ENCODE peak calls at places on chromosomes 7 and 10, in six cellular contexts. M is fibroblast of mammary gland, Y is astrocyte of the spinal cord, S is mammary epithelial cell, U is DND-41, D is tibial artery. X is an unnamed sample.

GRCh38 chr10:13048762-13049161 is 47.2 kb upstream of the CCDC3 start:
- DNase-seq in U (no peak), S (no peak), D (no peak), M (peak), Y (no peak), X (no peak)

GRCh38 chr7:82105463-82105862 is 335.6 kb upstream of the HGF start:
- DNase-seq in U (no peak), D (no peak), Y (peak), S (peak), M (peak), X (peak)

GRCh38 chr7:158094671-158095256 is 492.9 kb downstream of the PTPRN2 start:
- DNase-seq in S (no peak), U (no peak), Y (no peak), D (no peak), M (no peak), X (no peak)

GRCh38 chr10:73209705-73210104 is 37.4 kb downstream of the DNAJC9 start:
- DNase-seq in M (peak), S (peak), D (no peak), Y (peak), U (no peak), X (peak)

GRCh38 chr7:42661312-42661711 is 250.6 kb downstream of the C7orf25 start:
- DNase-seq in S (peak), M (peak), D (no peak), U (no peak), Y (peak), X (peak)

GRCh38 chr7:11182736-11183135 is 209.1 kb downstream of the PHF14 start:
- DNase-seq in M (no peak), S (peak), Y (peak), U (no peak), D (no peak), X (peak)

GRCh38 chr10:110504111-110504735 is 6.5 kb downstream of the DUSP5 start:
- DNase-seq in S (peak), U (no peak), D (peak), M (peak), Y (peak), X (peak)

GRCh38 chr10:92832121-92832520 is 16.2 kb upstream of the EXOC6 start:
- DNase-seq in U (no peak), S (no peak), Y (no peak), D (no peak), M (no peak), X (no peak)

GRCh38 chr10:31698169-31698890 is 230.3 kb downstream of the ARHGAP12 start:
- DNase-seq in U (no peak), Y (peak), D (no peak), S (no peak), M (peak), X (peak)

GRCh38 chr7:5491251-5492044 is 67.8 kb upstream of the TNRC18 start:
- DNase-seq in U (no peak), S (no peak), Y (no peak), D (no peak), M (no peak), X (peak)

GRCh38 chr10:29659770-29660097 is 25.0 kb upstream of the SVIL start:
- DNase-seq in D (no peak), M (no peak), U (no peak), Y (no peak), S (no peak), X (no peak)

GRCh38 chr10:47205199-47205598 is 94.8 kb upstream of the GDF10 start:
- DNase-seq in D (no peak), U (no peak), S (no peak), Y (no peak), M (no peak), X (no peak)

GRCh38 chr10:33001908-33002492 is 44.0 kb upstream of the ITGB1 start:
- DNase-seq in U (no peak), D (no peak), S (no peak), M (peak), Y (no peak), X (peak)

GRCh38 chr7:9391984-9392383 is 958.6 kb downstream of the NXPH1 start:
- DNase-seq in U (no peak), S (no peak), Y (no peak), D (no peak), M (no peak), X (no peak)

GRCh38 chr10:6579193-6579903 is 728 bp downstream of the PRKCQ start:
- DNase-seq in M (no peak), Y (peak), D (no peak), U (no peak), S (no peak), X (no peak)

GRCh38 chr10:35493196-35494118 is 111.7 kb upstream of the GJD4 start:
- DNase-seq in S (peak), Y (no peak), M (no peak), U (no peak), D (no peak), X (no peak)

GRCh38 chr10:43338117-43338516 is 33.3 kb upstream of the FXYD4 start:
- DNase-seq in Y (no peak), M (no peak), U (no peak), D (no peak), S (no peak), X (no peak)

GRCh38 chr10:26721561-26721960 is 24.1 kb downstream of the PDSS1 start:
- DNase-seq in U (no peak), M (no peak), Y (no peak), D (no peak), S (no peak), X (no peak)

GRCh38 chr7:157441023-157441399 is 104.2 kb downstream of the DNAJB6 start:
- DNase-seq in Y (no peak), D (peak), M (no peak), S (no peak), U (no peak), X (no peak)

GRCh38 chr7:91228927-91229326 is 35.3 kb upstream of the FZD1 start:
- DNase-seq in U (no peak), Y (peak), S (peak), M (peak), D (no peak), X (no peak)

GRCh38 chr7:73801577-73801976 is 29.2 kb upstream of the CLDN4 start:
- DNase-seq in U (no peak), D (no peak), S (no peak), M (no peak), Y (no peak), X (no peak)

GRCh38 chr10:30002438-30003266 is 56.7 kb downstream of the JCAD start:
- DNase-seq in M (peak), U (peak), D (peak), Y (peak), S (peak), X (peak)

GRCh38 chr7:45033261-45033930 is 33.4 kb downstream of the CCM2 start:
- DNase-seq in D (peak), U (no peak), S (peak), Y (peak), M (peak), X (no peak)

GRCh38 chr7:39592586-39592985 is 26.4 kb downstream of the YAE1 start:
- DNase-seq in U (no peak), D (no peak), Y (peak), M (peak), S (peak), X (peak)

GRCh38 chr7:157000047-157000726 is 10.3 kb downstream of the MNX1 start:
- DNase-seq in D (peak), M (no peak), Y (no peak), U (no peak), S (no peak), X (no peak)

GRCh38 chr7:147911224-147911623 is 679.3 kb upstream of the C7orf33 start:
- DNase-seq in D (no peak), U (no peak), Y (no peak), M (peak), S (no peak), X (no peak)

GRCh38 chr10:13219685-13220670 is 14.2 kb downstream of the UCMA start:
- DNase-seq in S (peak), M (no peak), D (peak), U (no peak), Y (peak), X (peak)

GRCh38 chr10:73908853-73909611 is 1.9 kb upstream of the PLAU start:
- DNase-seq in U (peak), D (peak), Y (peak), S (peak), M (peak), X (peak)

GRCh38 chr10:27242951-27243551 is 2.5 kb upstream of the ACBD5 start:
- DNase-seq in U (peak), M (peak), D (peak), Y (peak), S (peak), X (peak)

GRCh38 chr7:101990811-101991418 is 173.5 kb downstream of the CUX1 start:
- DNase-seq in Y (no peak), S (no peak), M (no peak), U (peak), D (no peak), X (no peak)

GRCh38 chr7:75038508-75038907 is 35.1 kb downstream of the RCC1L start:
- DNase-seq in Y (no peak), D (no peak), S (no peak), M (no peak), U (peak), X (no peak)

GRCh38 chr7:15720849-15721471 is 34.5 kb upstream of the MEOX2 start:
- DNase-seq in M (peak), U (peak), Y (peak), D (no peak), S (peak), X (peak)

GRCh38 chr7:69754476-69754875 is 156.2 kb downstream of the AUTS2 start:
- DNase-seq in D (no peak), Y (no peak), S (no peak), U (no peak), M (no peak), X (no peak)
- H3K4me3 ChIP-seq in D (no peak), Y (no peak), S (no peak), U (no peak), M (no peak), X (no peak)

GRCh38 chr10:131899695-131900349 is 986 bp upstream of the PPP2R2D start:
- DNase-seq in M (no peak), U (no peak), D (peak), Y (no peak), S (no peak), X (no peak)
- TF ChIP-seq CTCF in M (no peak), U (peak), D (peak), Y (no peak), S (no peak), X (no peak)

DNA sequence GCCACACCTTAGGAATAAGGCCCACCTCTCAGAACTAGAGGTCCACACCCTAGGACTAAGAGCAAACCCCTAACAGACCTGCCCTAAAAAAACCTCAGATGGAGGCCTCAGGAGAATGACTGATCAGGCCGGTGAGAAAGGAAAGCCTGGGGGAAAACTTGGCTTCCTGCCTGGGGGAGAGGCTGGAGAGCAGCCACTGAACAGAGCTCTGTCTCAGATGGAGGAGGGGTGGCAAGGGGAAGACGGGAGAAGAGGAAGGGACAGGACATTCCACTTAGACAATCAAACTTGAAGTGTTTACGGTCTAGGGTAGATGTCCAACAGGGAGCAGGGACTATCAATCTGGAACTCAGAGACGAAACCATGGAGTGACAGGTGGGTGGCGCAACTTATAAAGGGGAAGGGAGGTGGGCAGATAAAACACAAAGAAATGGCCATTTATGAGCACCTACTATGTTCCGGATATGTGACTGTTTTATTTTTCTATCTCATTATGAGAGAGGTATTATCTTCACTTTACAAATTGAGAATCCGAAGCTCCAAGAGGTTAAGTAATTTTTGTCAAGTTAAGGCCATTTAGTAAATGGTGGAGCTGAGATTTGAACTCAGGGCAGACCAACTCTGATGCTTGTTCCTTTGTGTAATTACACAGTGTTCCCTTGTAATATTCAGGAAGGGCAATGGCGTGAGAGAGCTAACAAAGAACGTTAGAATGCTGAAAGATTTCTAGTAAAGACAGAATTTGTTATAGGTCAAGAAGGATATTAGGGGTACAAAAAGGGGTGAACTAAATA is 82.6 kb downstream of the DNMBP start:
- DNase-seq in U (no peak), M (peak), S (no peak), D (no peak), Y (peak), X (peak)
- H3K4me3 ChIP-seq in U (no peak), M (no peak), S (no peak), D (no peak), Y (no peak), X (peak)

GRCh38 chr10:130438861-130439260 is 302.7 kb downstream of the GLRX3 start:
- DNase-seq in D (no peak), S (no peak), Y (no peak), U (no peak), M (no peak), X (no peak)
- TF ChIP-seq CTCF in D (no peak), S (no peak), Y (no peak), U (no peak), M (no peak), X (no peak)

DNA sequence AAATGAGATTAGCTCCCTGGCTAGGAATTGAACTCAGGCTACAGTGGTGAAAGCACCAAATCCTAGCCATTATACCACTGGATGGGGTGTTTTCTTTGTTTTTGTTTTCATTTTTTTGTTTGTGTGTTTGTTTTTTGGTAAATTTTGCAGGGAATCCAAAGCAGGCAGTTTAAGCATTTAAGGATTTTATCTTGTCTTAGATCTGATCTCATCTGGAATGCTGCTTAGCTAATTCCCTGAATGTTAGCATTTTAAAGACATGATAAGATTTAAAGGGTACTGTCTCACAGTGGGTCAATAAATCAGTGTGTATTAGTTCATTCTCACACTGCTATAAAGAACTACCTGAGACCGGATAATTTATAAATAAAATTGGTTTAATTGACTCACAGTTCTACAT is 5.6 kb upstream of the MKLN1 start:
- DNase-seq in Y (no peak), S (no peak), U (no peak), M (no peak), D (no peak), X (no peak)
- H3K4me3 ChIP-seq in Y (no peak), S (no peak), U (no peak), M (no peak), D (no peak), X (no peak)

GRCh38 chr10:103114876-103115275 is 78.2 kb downstream of the NT5C2 start:
- DNase-seq in S (peak), U (no peak), D (no peak), M (no peak), Y (no peak), X (no peak)

GRCh38 chr10:103111918-103112877 is 80.9 kb downstream of the NT5C2 start:
- DNase-seq in Y (no peak), U (no peak), S (no peak), D (no peak), M (no peak), X (no peak)

GRCh38 chr10:103110407-103110806 is 82.7 kb downstream of the NT5C2 start:
- DNase-seq in D (no peak), M (no peak), S (no peak), Y (no peak), U (no peak), X (no peak)

GRCh38 chr10:103106556-103106955 is 86.5 kb downstream of the NT5C2 start:
- DNase-seq in S (no peak), U (no peak), D (no peak), M (no peak), Y (no peak), X (no peak)

DNA sequence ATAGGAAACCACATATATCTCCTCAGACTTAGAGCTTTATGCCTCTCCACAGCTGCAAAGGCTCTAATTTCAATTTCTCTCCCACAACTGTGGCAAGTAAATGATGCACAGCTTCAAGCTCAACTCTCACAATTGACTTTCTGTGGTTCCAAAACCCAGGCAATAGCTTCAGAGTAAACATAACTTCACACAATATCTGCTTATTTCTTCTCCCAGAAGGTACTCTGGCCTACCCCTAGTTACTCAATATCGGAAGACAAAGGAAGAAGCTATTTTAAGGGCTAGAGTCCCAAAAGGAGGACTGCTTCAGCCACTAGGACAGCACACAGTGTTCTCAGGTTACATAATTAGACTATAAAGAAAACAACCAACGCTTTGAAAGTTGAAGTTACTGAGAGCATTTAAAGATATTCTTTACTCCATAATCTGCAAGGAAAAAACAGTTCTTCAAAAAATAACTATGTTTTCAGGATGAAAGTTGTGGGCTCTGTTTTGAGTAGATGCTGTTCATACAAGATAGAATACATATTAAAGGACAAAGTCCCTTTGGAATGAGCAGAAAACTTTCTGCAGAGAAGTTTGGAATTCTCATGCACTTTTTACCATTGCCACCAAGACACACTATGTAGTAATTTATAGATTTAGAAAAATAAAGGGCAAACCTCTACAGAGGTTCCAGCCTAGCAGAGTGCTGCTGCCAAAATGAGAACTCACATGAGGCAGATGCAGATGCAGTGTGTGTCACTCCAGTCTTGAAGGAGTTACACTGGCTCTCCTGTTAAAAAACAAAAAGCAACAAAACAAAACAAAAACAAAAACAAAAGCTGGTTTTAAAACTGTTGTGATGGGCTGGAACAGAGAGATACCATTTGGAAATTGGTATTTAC is 81.8 kb downstream of the NT5C2 start:
- DNase-seq in S (peak), M (peak), D (no peak), Y (peak), U (no peak), X (peak)
- TF ChIP-seq CTCF in S (no peak), M (no peak), D (no peak), Y (no peak), U (no peak), X (no peak)

GRCh38 chr7:1236132-1236655 is 3.5 kb downstream of the UNCX start:
- DNase-seq in Y (no peak), M (no peak), S (no peak), U (no peak), D (no peak), X (no peak)
- H3K4me3 ChIP-seq in Y (no peak), M (no peak), S (no peak), U (no peak), D (no peak), X (no peak)

GRCh38 chr7:93461350-93461749 is 113.2 kb downstream of the CALCR start:
- DNase-seq in D (no peak), S (no peak), Y (no peak), U (no peak), M (no peak), X (no peak)
- TF ChIP-seq CTCF in D (no peak), S (peak), Y (no peak), U (peak), M (no peak), X (no peak)

GRCh38 chr10:113059001-113059780 is 109.1 kb downstream of the TCF7L2 start:
- DNase-seq in M (peak), D (peak), U (no peak), S (peak), Y (peak), X (peak)
- H3K4me3 ChIP-seq in M (peak), D (peak), U (no peak), S (peak), Y (peak), X (peak)

DNA sequence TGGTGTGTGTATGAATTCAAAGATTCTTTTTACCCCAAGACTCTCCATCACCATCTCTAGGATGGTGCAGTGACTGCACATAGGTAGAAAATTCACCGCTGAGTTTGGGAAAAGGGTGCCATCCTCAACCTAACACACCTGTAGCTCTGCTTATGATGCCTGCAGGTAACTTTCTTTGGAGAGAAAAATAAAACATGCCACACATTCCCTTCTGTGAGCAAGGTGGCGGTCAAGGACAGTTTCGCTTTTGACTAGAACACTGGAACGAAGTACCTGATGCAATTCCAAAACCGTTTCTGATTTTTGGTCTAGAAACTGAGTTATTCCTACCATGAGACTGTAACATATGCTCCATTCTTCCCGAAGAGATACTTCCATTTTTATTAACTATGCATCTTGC is 205.6 kb downstream of the FGFR2 start:
- DNase-seq in S (no peak), D (no peak), M (no peak), Y (no peak), U (no peak), X (no peak)
- TF ChIP-seq CTCF in S (peak), D (no peak), M (no peak), Y (no peak), U (no peak), X (no peak)